ENCODE peak calls at places on chromosomes 2 and 18, in nine cellular contexts. Z is ovary, B is lower leg skin, N is H9, Y is AG04450, F is NB4, R is endothelial cell, L is epithelial cell of esophagus, J is GM12878. O is an unnamed sample.

GRCh38 chr2:223041527-223042109 is 10.4 kb upstream of the KCNE4 start:
- DNase-seq in R (no peak), F (peak), N (peak), Y (peak), Z (peak), J (no peak), L (peak), B (peak), O (peak)

GRCh38 chr18:58253871-58254270 is 209.8 kb downstream of the NEDD4L start:
- DNase-seq in N (no peak), F (no peak), B (no peak), L (no peak), Z (no peak), R (no peak), J (no peak), Y (no peak), O (no peak)

GRCh38 chr2:127197475-127198385 is 22.4 kb downstream of the CYP27C1 start:
- DNase-seq in R (peak), Z (peak), N (peak), L (peak), B (no peak), Y (no peak), J (peak), F (peak), O (peak)

GRCh38 chr18:13415736-13416135 is 197.2 kb downstream of the LDLRAD4 start:
- DNase-seq in Y (no peak), F (no peak), N (no peak), J (no peak), Z (no peak), L (no peak), B (no peak), R (no peak), O (no peak)

GRCh38 chr2:85590950-85591349 is 4.6 kb upstream of the RNF181 start:
- DNase-seq in F (no peak), N (no peak), L (no peak), R (no peak), B (no peak), J (no peak), Z (no peak), Y (no peak), O (no peak)

GRCh38 chr2:147451902-147452515 is 392.8 kb upstream of the ACVR2A start:
- DNase-seq in L (peak), J (no peak), B (no peak), R (no peak), F (no peak), N (no peak), Y (no peak), Z (no peak), O (no peak)

GRCh38 chr2:188365058-188365641 is 73.5 kb downstream of the GULP1 start:
- DNase-seq in F (no peak), Y (no peak), R (no peak), N (no peak), B (no peak), L (no peak), J (no peak), Z (no peak), O (no peak)

GRCh38 chr2:233234264-233234663 is 17.2 kb upstream of the ATG16L1 start:
- DNase-seq in F (no peak), R (no peak), J (no peak), Y (no peak), B (no peak), L (no peak), N (no peak), Z (no peak), O (no peak)

GRCh38 chr2:185955050-185955449 is 216.4 kb downstream of the FSIP2 start:
- DNase-seq in Z (no peak), L (no peak), J (no peak), Y (no peak), N (no peak), R (no peak), F (no peak), B (no peak), O (no peak)

GRCh38 chr2:68195096-68195495 is 37.4 kb downstream of the PNO1 start:
- DNase-seq in R (no peak), Y (no peak), Z (peak), F (no peak), N (no peak), L (no peak), B (no peak), J (no peak), O (no peak)

GRCh38 chr2:88307817-88308216 is 137.7 kb downstream of the THNSL2 start:
- DNase-seq in Y (no peak), J (no peak), F (peak), R (peak), N (peak), Z (no peak), L (peak), B (no peak), O (no peak)

GRCh38 chr2:15555839-15556238 is 5.3 kb downstream of the NBAS start:
- DNase-seq in B (no peak), L (no peak), F (no peak), R (no peak), N (no peak), Y (no peak), Z (no peak), J (no peak), O (no peak)

GRCh38 chr2:195520671-195521155 is 136.3 kb upstream of the SLC39A10 start:
- DNase-seq in Y (peak), J (no peak), F (no peak), N (no peak), Z (no peak), B (no peak), R (no peak), L (peak), O (peak)

GRCh38 chr18:5059540-5060032 is 137.5 kb downstream of the AKAIN1 start:
- DNase-seq in B (no peak), Y (no peak), F (no peak), Z (no peak), L (no peak), R (no peak), N (no peak), J (no peak), O (no peak)

GRCh38 chr2:9518163-9518562 is 37.5 kb downstream of the ADAM17 start:
- DNase-seq in R (no peak), N (no peak), Z (no peak), Y (no peak), B (no peak), L (no peak), J (no peak), F (no peak), O (no peak)

GRCh38 chr2:220987839-220988238 is 584.3 kb downstream of the EPHA4 start:
- DNase-seq in R (no peak), J (no peak), Y (no peak), F (no peak), Z (no peak), B (no peak), L (no peak), N (no peak), O (no peak)

GRCh38 chr2:235106874-235107639 is 155.2 kb downstream of the SH3BP4 start:
- DNase-seq in F (peak), L (peak), B (peak), Z (peak), N (peak), J (no peak), R (peak), Y (peak), O (peak)

GRCh38 chr2:161844845-161845244 is 220.6 kb downstream of the SLC4A10 start:
- DNase-seq in N (no peak), J (no peak), Y (no peak), F (no peak), Z (no peak), B (no peak), R (no peak), L (no peak), O (no peak)

GRCh38 chr2:85611217-85611704 is 605 bp downstream of the C2orf68 start:
- DNase-seq in Z (no peak), N (no peak), F (no peak), B (no peak), L (no peak), R (no peak), J (no peak), Y (no peak), O (no peak)

GRCh38 chr2:106858810-106859209 is 27.2 kb downstream of the ST6GAL2 start:
- DNase-seq in F (no peak), N (no peak), B (no peak), Y (no peak), J (no peak), L (no peak), Z (no peak), R (no peak), O (no peak)

GRCh38 chr2:30666307-30666874 is 140.9 kb downstream of the CAPN13 start:
- DNase-seq in R (no peak), L (peak), F (peak), N (peak), J (peak), Y (peak), B (peak), Z (no peak), O (peak)

GRCh38 chr2:105510761-105511669 is 112.2 kb upstream of the FHL2 start:
- DNase-seq in N (no peak), R (no peak), F (no peak), B (no peak), J (no peak), Y (no peak), L (peak), Z (no peak), O (no peak)

GRCh38 chr2:5392658-5393057 is 299.5 kb upstream of the SOX11 start:
- DNase-seq in L (peak), J (no peak), R (no peak), F (peak), Y (no peak), Z (no peak), N (no peak), B (no peak), O (no peak)

GRCh38 chr2:159053186-159054031 is 85.0 kb downstream of the TANC1 start:
- DNase-seq in J (no peak), R (no peak), B (no peak), Z (no peak), Y (peak), F (no peak), L (no peak), N (no peak), O (no peak)

GRCh38 chr2:204110250-204111183 is 174.0 kb downstream of the ICOS start:
- DNase-seq in F (peak), J (no peak), B (no peak), R (no peak), Y (no peak), N (no peak), L (no peak), Z (no peak), O (peak)

GRCh38 chr2:240800241-240800640 is 19.8 kb downstream of the KIF1A start:
- DNase-seq in Z (peak), R (no peak), J (no peak), F (no peak), L (no peak), N (no peak), B (no peak), Y (no peak), O (no peak)

GRCh38 chr2:168246072-168246482 is 1.3 kb downstream of the STK39 start:
- DNase-seq in L (no peak), R (no peak), J (no peak), Z (no peak), B (no peak), Y (no peak), N (no peak), F (no peak), O (no peak)

GRCh38 chr2:236545814-236546480 is 23.7 kb upstream of the ACKR3 start:
- DNase-seq in F (no peak), J (peak), N (no peak), B (no peak), Y (no peak), R (no peak), Z (no peak), L (no peak), O (no peak)

GRCh38 chr2:195533771-195534642 is 123.0 kb upstream of the SLC39A10 start:
- DNase-seq in B (peak), J (no peak), Z (no peak), R (no peak), F (peak), N (no peak), L (peak), Y (peak), O (no peak)

GRCh38 chr2:231683292-231683898 is 24.9 kb upstream of the PTMA start:
- DNase-seq in R (no peak), Z (no peak), B (no peak), L (no peak), N (peak), F (no peak), J (no peak), Y (no peak), O (no peak)

GRCh38 chr2:119744335-119744939 is 15.3 kb upstream of the PTPN4 start:
- DNase-seq in F (no peak), R (no peak), N (no peak), L (peak), J (no peak), Y (no peak), B (no peak), Z (no peak), O (no peak)

DNA sequence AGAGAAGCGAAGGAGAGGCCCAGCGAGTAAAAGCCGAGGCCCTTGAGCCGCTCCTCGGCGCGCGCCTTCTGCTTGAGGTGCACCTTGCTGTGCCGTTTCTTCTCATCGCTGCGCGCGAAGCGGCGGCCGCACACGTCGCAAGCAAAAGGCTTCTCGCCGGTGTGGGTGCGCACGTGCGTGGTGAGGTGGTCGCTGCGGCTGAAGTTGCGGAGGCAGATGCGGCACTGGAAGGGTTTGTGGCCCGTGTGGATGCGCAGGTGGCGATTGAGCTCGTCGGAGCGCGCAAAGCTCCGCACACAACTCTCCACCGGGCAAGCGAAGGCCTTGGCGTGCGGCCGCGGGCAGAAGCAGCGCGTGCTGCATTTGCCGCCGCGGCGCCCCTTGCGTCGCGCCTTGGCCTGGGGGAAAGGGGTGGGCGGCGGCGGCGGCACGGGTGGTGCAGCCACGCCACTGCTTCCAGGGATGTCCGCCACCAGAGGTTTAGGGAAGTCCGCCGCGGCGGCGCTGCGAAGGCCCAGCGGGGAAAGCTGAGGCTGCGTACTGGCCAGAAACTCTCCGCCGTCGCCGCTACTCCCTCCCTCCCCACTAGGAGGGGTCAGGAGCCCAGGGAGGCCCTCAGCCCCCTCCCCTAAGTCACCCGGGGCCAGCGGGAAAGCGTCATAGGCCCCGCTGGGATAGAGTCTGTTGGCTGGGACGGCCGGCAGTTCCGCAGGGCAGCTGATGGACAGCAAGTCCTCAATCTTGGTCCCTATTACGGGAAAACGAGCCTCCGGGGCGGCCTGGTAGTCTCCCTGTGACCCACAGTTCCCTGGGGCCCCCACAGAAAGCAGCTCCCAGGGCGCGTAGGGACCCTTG is 1.7 kb downstream of the EGR4 start:
- DNase-seq in N (peak), L (no peak), B (no peak), F (no peak), Z (no peak), J (no peak), R (peak), Y (no peak), O (no peak)
- TF ChIP-seq CTCF in N (peak), L (no peak), B (no peak), F (no peak), Z (no peak), J (no peak), R (no peak), Y (no peak), O (no peak)

GRCh38 chr2:148829618-148830017 is 45.4 kb upstream of the KIF5C start:
- DNase-seq in L (no peak), B (no peak), Z (no peak), Y (no peak), F (no peak), N (no peak), R (no peak), J (no peak), O (no peak)
- TF ChIP-seq CTCF in L (no peak), B (no peak), Z (no peak), Y (peak), F (peak), N (no peak), R (no peak), J (no peak), O (no peak)

GRCh38 chr2:75608684-75609333 is 37.8 kb upstream of the MRPL19 start:
- DNase-seq in Y (no peak), Z (peak), N (peak), B (peak), F (peak), J (no peak), R (peak), L (peak), O (peak)

GRCh38 chr2:75609937-75610508 is 36.6 kb upstream of the MRPL19 start:
- DNase-seq in J (no peak), R (no peak), L (no peak), N (no peak), B (no peak), Z (no peak), Y (no peak), F (no peak), O (no peak)

GRCh38 chr2:75607988-75608683 is 38.4 kb upstream of the MRPL19 start:
- DNase-seq in J (no peak), R (no peak), N (peak), F (no peak), B (no peak), Z (no peak), Y (no peak), L (peak), O (no peak)

GRCh38 chr2:75610671-75611070 is 35.9 kb upstream of the MRPL19 start:
- DNase-seq in R (no peak), F (no peak), N (no peak), J (no peak), Z (no peak), L (peak), Y (no peak), B (no peak), O (no peak)

GRCh38 chr2:75609334-75609689 is 37.3 kb upstream of the MRPL19 start:
- DNase-seq in N (no peak), Y (no peak), F (no peak), Z (no peak), R (no peak), B (no peak), L (no peak), J (no peak), O (no peak)
- TF ChIP-seq CTCF in N (no peak), Y (no peak), F (no peak), Z (no peak), R (peak), B (no peak), L (no peak), J (no peak), O (peak)

GRCh38 chr2:76252704-76253103 is 542.0 kb upstream of the GCFC2 start:
- DNase-seq in Y (no peak), R (no peak), J (no peak), F (no peak), L (no peak), N (no peak), Z (no peak), B (no peak), O (no peak)
- TF ChIP-seq CTCF in Y (no peak), R (no peak), J (no peak), F (no peak), L (no peak), N (no peak), Z (no peak), B (no peak), O (no peak)